ENCODE peak calls at places on chromosomes 4 and X, in six cellular contexts. Z is IMR-90, D is H9, G is neuronal stem cell, H is mesenchymal stem cell, A is H1. K is an unnamed sample.

GRCh38 chr4:43690121-43690520 is 758.5 kb downstream of the KCTD8 start:
- DNase-seq in Z (peak; percentile 1), D (no peak), A (no peak), G (no peak), H (no peak), K (no peak)

GRCh38 chrX:23959781-23960180 is 52.0 kb downstream of the CXorf58 start:
- DNase-seq in Z (no peak), D (no peak), G (no peak), H (no peak), A (no peak), K (no peak)

GRCh38 chrX:40527543-40527942 is 53.2 kb upstream of the ATP6AP2 start:
- DNase-seq in A (no peak), D (no peak), G (no peak), Z (no peak), H (no peak), K (no peak)

GRCh38 chr4:98642991-98643426 is 15.4 kb downstream of the TSPAN5 start:
- DNase-seq in G (no peak), D (no peak), H (peak; percentile 76), Z (peak; percentile 89), A (no peak), K (no peak)

GRCh38 chr4:42653606-42654560 is 3.0 kb downstream of the ATP8A1 start:
- DNase-seq in D (no peak), H (no peak), Z (no peak), A (no peak), G (no peak), K (no peak)

GRCh38 chr4:18524667-18525066 is 503.1 kb upstream of the LCORL start:
- DNase-seq in Z (no peak), A (no peak), D (no peak), G (no peak), H (no peak), K (no peak)

GRCh38 chrX:6159468-6159867 is 69.2 kb downstream of the NLGN4X start:
- DNase-seq in D (no peak), H (no peak), A (no peak), G (no peak), Z (no peak), K (no peak)

GRCh38 chrX:119251381-119251780 is 15.3 kb downstream of the PGRMC1 start:
- DNase-seq in Z (no peak), A (no peak), G (no peak), D (no peak), H (no peak), K (no peak)

GRCh38 chr4:79198886-79199591 is 126.8 kb downstream of the NAA11 start:
- DNase-seq in A (no peak), H (no peak), G (no peak), Z (no peak), D (no peak), K (peak; percentile 2)

GRCh38 chr4:75180217-75180616 is 247.3 kb downstream of the PARM1 start:
- DNase-seq in A (no peak), G (no peak), D (no peak), H (no peak), Z (no peak), K (no peak)

GRCh38 chr4:120731561-120731960 is 191.0 kb downstream of the PRDM5 start:
- DNase-seq in Z (peak; percentile 18), D (no peak), G (no peak), H (peak; percentile 5), A (no peak), K (peak; percentile 86)

GRCh38 chrX:119236599-119237525 is 777 bp downstream of the PGRMC1 start:
- DNase-seq in D (no peak), Z (peak; percentile 74), A (no peak), G (no peak), H (peak; percentile 71), K (peak; percentile 26)

GRCh38 chrX:19630776-19631707 is 115.7 kb upstream of the MAP3K15 start:
- DNase-seq in G (no peak), Z (no peak), H (no peak), A (no peak), D (no peak), K (no peak)

GRCh38 chr4:20538922-20539321 is 161.3 kb upstream of the PACRGL start:
- DNase-seq in D (no peak), Z (no peak), H (no peak), G (no peak), A (no peak), K (no peak)

GRCh38 chrX:34778961-34779360 is 121.9 kb upstream of the TMEM47 start:
- DNase-seq in A (no peak), Z (peak; percentile 86), D (no peak), G (no peak), H (peak; percentile 74), K (no peak)

GRCh38 chr4:134160211-134160610 is 41.4 kb downstream of the PABPC4L start:
- DNase-seq in Z (no peak), D (no peak), G (no peak), H (no peak), A (no peak), K (peak; percentile 11)

GRCh38 chr4:1204828-1205591 is 32.6 kb upstream of the SPON2 start:
- DNase-seq in Z (no peak), H (no peak), G (no peak), A (no peak), D (peak; percentile 21), K (no peak)

GRCh38 chr4:165813606-165814005 is 59.4 kb upstream of the TLL1 start:
- DNase-seq in A (no peak), G (no peak), Z (no peak), H (no peak), D (no peak), K (no peak)

GRCh38 chr4:77582716-77583115 is 22.9 kb upstream of the CXCL13 start:
- DNase-seq in D (no peak), G (no peak), H (no peak), Z (no peak), A (no peak), K (no peak)

GRCh38 chr4:145271194-145271593 is 90.8 kb upstream of the OTUD4 start:
- DNase-seq in A (no peak), G (no peak), Z (no peak), H (no peak), D (no peak), K (peak; percentile 5)

GRCh38 chrX:84320023-84320422 is 132.0 kb upstream of the RPS6KA6 start:
- DNase-seq in G (no peak), D (no peak), H (no peak), A (no peak), Z (no peak), K (no peak)

GRCh38 chr4:41006141-41006540 is 208.2 kb downstream of the APBB2 start:
- DNase-seq in D (no peak), H (peak; percentile 35), Z (peak; percentile 55), A (no peak), G (no peak), K (no peak)

GRCh38 chr4:67071641-67072040 is 473.7 kb downstream of the CENPC start:
- DNase-seq in H (no peak), D (no peak), Z (no peak), A (no peak), G (no peak), K (no peak)

GRCh38 chr4:178556796-178557195 is 1114.6 kb upstream of the AGA start:
- DNase-seq in G (no peak), Z (no peak), D (no peak), H (no peak), A (no peak), K (no peak)

GRCh38 chr4:129829373-129829772 is 733.4 kb downstream of the C4orf33 start:
- DNase-seq in H (no peak), G (no peak), Z (no peak), A (no peak), D (no peak), K (no peak)

GRCh38 chrX:68175569-68175968 is 257.7 kb downstream of the OPHN1 start:
- DNase-seq in Z (peak; percentile 72), H (peak; percentile 57), G (no peak), D (no peak), A (no peak), K (no peak)

GRCh38 chrX:9899640-9900075 is 67.5 kb upstream of the CLDN34 start:
- DNase-seq in G (peak; percentile 31), Z (peak; percentile 91), A (no peak), H (peak; percentile 62), D (no peak), K (no peak)

GRCh38 chrX:107576841-107577240 is 51.5 kb upstream of the PRPS1 start:
- DNase-seq in D (no peak), G (no peak), Z (no peak), H (no peak), A (no peak), K (no peak)

GRCh38 chrX:107576392-107576791 is 51.9 kb upstream of the PRPS1 start:
- DNase-seq in H (no peak), Z (no peak), G (no peak), D (no peak), A (no peak), K (no peak)

GRCh38 chrX:107577933-107578332 is 50.4 kb upstream of the PRPS1 start:
- DNase-seq in G (no peak), D (no peak), Z (no peak), H (no peak), A (no peak), K (no peak)

GRCh38 chrX:107581923-107582322 is 46.4 kb upstream of the PRPS1 start:
- DNase-seq in H (no peak), Z (no peak), A (no peak), G (no peak), D (no peak), K (no peak)

DNA sequence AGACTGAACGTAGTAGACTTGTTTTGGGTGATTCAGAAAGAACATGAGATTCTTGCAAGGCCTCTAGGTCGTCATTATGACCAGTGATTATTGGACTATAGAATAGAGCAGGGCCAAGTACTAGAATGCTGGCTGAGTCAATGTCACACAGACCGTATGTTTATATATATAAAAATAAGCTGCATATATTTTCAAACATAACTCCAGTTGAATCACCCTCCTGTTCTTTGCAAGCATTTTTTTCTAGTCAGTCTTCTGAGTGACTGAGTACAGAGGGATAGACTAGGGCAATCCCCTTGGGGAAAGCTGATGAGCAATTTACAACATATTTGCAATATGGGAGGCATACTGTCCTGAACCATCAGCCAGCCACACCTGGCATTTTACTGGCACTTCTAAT is 48.4 kb upstream of the PRPS1 start:
- DNase-seq in G (no peak), H (peak; percentile 27), A (no peak), D (no peak), Z (peak; percentile 90), K (no peak)
- H2BK15ac ChIP-seq in G (no peak overlapping the region), H (no peak overlapping the region), A (no peak overlapping the region), D (no peak overlapping the region), Z (peak overlapping the region; percentile 24), K (no peak overlapping the region)

GRCh38 chr4:146442801-146443200 is 78.9 kb downstream of the SLC10A7 start:
- DNase-seq in G (no peak), D (no peak), H (peak; percentile 61), Z (peak; percentile 75), A (no peak), K (no peak)
- H2BK15ac ChIP-seq in G (no peak overlapping the region), D (no peak overlapping the region), H (no peak overlapping the region), Z (no peak overlapping the region), A (no peak overlapping the region), K (no peak overlapping the region)

DNA sequence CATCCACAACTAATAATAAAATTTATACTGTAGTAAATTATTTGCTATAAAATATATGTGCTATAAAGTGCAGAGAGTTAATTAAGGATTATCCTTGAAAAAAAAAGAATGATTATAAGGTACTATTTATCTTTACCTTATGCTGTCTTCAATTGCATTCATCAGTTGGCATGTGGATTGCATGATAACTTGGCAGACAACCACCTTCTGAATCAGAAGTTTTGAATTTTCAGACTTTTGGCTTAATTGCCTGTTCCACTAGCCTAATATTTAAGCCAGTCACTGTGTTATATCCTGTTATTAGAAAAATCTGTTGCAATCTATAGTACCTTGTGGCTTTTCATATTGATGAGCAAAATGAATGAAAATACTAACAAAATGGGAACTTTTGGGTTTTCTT is 1040.3 kb upstream of the PCDH10 start:
- DNase-seq in A (no peak), Z (peak; percentile 79), H (no peak), G (no peak), D (no peak), K (no peak)
- H2BK15ac ChIP-seq in A (no peak overlapping the region), Z (no peak overlapping the region), H (no peak overlapping the region), G (no peak overlapping the region), D (no peak overlapping the region), K (no peak overlapping the region)

GRCh38 chr4:60879135-60879701 is 320.9 kb upstream of the ADGRL3 start:
- DNase-seq in H (no peak), Z (no peak), G (no peak), A (no peak), D (no peak), K (no peak)
- H2BK15ac ChIP-seq in H (no peak overlapping the region), Z (no peak overlapping the region), G (no peak overlapping the region), A (no peak overlapping the region), D (no peak overlapping the region), K (no peak overlapping the region)

K was measured in mesendoderm.